ENCODE peak calls at places on chromosomes 11 and 22, in seven cellular contexts. S, C, P, J, U, X and E are unnamed samples.

GRCh38 chr11:6599449-6599848 is 4.0 kb downstream of the RRP8 start:
- DNase-seq in X (no peak), S (no peak), C (no peak), J (no peak), U (no peak), P (no peak), E (no peak)

GRCh38 chr11:11998091-11998781 is 10.2 kb downstream of the DKK3 start:
- DNase-seq in J (no peak), S (no peak), C (no peak), X (no peak), U (peak; percentile 88), P (no peak), E (no peak)

GRCh38 chr11:18383388-18384156 is 10.8 kb upstream of the LDHA start:
- DNase-seq in S (peak; percentile 12), J (peak; percentile 76), P (peak; percentile 93), C (peak; percentile 37), X (peak; percentile 37), U (peak; percentile 97), E (peak; percentile 66)

GRCh38 chr11:131745405-131745804 is 375.0 kb downstream of the NTM start:
- DNase-seq in U (no peak), C (no peak), P (no peak), S (no peak), J (no peak), X (no peak), E (no peak)

GRCh38 chr22:30340911-30341685 is 14.4 kb upstream of the TBC1D10A start:
- DNase-seq in U (no peak), X (no peak), J (peak; percentile 91), C (no peak), P (no peak), S (no peak), E (peak; percentile 80)

GRCh38 chr11:6030658-6031057 is at the start of gene OR56A1:
- DNase-seq in J (no peak), C (no peak), P (no peak), X (no peak), S (no peak), U (no peak), E (no peak)

GRCh38 chr11:127017482-127017881 is 16.9 kb upstream of the KIRREL3 start:
- DNase-seq in S (no peak), J (no peak), P (no peak), U (peak; percentile 89), X (no peak), C (no peak), E (no peak)

GRCh38 chr11:111086058-111086457 is 159.5 kb upstream of the POU2AF2 start:
- DNase-seq in J (no peak), S (no peak), X (no peak), P (peak; percentile 55), C (peak; percentile 99), U (no peak), E (no peak)

GRCh38 chr11:96317576-96317975 is 25.4 kb downstream of the MAML2 start:
- DNase-seq in U (no peak), X (no peak), J (no peak), S (no peak), P (no peak), C (no peak), E (no peak)

GRCh38 chr11:45252134-45252856 is 33.8 kb downstream of the SYT13 start:
- DNase-seq in U (peak; percentile 37), P (no peak), S (peak; percentile 65), J (peak; percentile 79), C (peak; percentile 41), X (peak; percentile 28), E (peak; percentile 64)

GRCh38 chr11:16815047-16815767 is 76.8 kb downstream of the C11orf58 start:
- DNase-seq in X (no peak), J (peak; percentile 80), C (peak; percentile 85), S (no peak), U (no peak), P (no peak), E (peak; percentile 71)

GRCh38 chr11:3830088-3830487 is 10.7 kb downstream of the RHOG start:
- DNase-seq in P (no peak), X (no peak), S (no peak), U (no peak), J (no peak), C (no peak), E (no peak)

GRCh38 chr22:42001127-42001526 is 2.5 kb downstream of the WBP2NL start:
- DNase-seq in P (no peak), X (no peak), S (no peak), J (no peak), U (no peak), C (no peak), E (no peak)

GRCh38 chr11:31959711-31960110 is 131.2 kb upstream of the RCN1 start:
- DNase-seq in S (no peak), P (no peak), C (no peak), X (no peak), U (no peak), J (no peak), E (no peak)

GRCh38 chr11:45185228-45185729 is 38.8 kb downstream of the PRDM11 start:
- DNase-seq in U (no peak), J (no peak), X (no peak), S (no peak), P (no peak), C (no peak), E (no peak)

GRCh38 chr22:42074153-42074750 is at the start of gene PHETA2:
- DNase-seq in S (peak; percentile 64), J (peak; percentile 75), U (peak; percentile 43), P (no peak), C (no peak), X (peak; percentile 58), E (peak; percentile 57)

GRCh38 chr22:30214703-30215405 is 31.7 kb downstream of the LIF start:
- DNase-seq in J (no peak), U (no peak), C (no peak), X (no peak), P (no peak), S (no peak), E (no peak)

GRCh38 chr11:93477684-93478234 is 65.4 kb downstream of the SMCO4 start:
- DNase-seq in U (no peak), J (no peak), S (no peak), P (no peak), C (no peak), X (no peak), E (no peak)

GRCh38 chr11:1708716-1709115 is 11.7 kb downstream of the KRTAP5-6 start:
- DNase-seq in P (no peak), U (no peak), S (no peak), X (no peak), C (no peak), J (no peak), E (no peak)

GRCh38 chr11:33258631-33259184 is 1.5 kb downstream of the HIPK3 start:
- DNase-seq in U (no peak), C (no peak), J (no peak), X (no peak), P (peak; percentile 24), S (no peak), E (no peak)